ENCODE peak calls at places on chromosomes 1 and 21, in four cellular contexts. A is AG09319, E is thoracic aorta, N is uterus. V is an unnamed sample.

GRCh38 chr1:213041443-213041842 is 9.6 kb upstream of the RPS6KC1 start:
- DNase-seq in A (no peak), E (no peak), N (no peak), V (no peak)

GRCh38 chr1:23198373-23198772 is 18.9 kb downstream of the HTR1D start:
- DNase-seq in A (peak; percentile 84), E (no peak), N (no peak), V (no peak)

GRCh38 chr1:107575226-107575625 is 389.8 kb downstream of the VAV3 start:
- DNase-seq in A (no peak), E (no peak), N (no peak), V (no peak)

GRCh38 chr1:118998171-118998570 is 10.0 kb upstream of the TBX15 start:
- DNase-seq in A (no peak), E (no peak), N (no peak), V (no peak)

GRCh38 chr1:28718166-28718565 is 18.6 kb upstream of the YTHDF2 start:
- DNase-seq in A (no peak), E (no peak), N (no peak), V (no peak)

GRCh38 chr1:197659175-197659574 is 116.1 kb downstream of the DENND1B start:
- DNase-seq in A (no peak), E (no peak), N (no peak), V (no peak)

GRCh38 chr1:233010164-233010563 is 59.8 kb downstream of the NTPCR start:
- DNase-seq in A (no peak), E (no peak), N (no peak), V (no peak)

GRCh38 chr1:45097944-45098343 is 85.9 kb downstream of the UROD start:
- DNase-seq in A (no peak), E (no peak), N (no peak), V (no peak)

GRCh38 chr1:18805925-18806849 is 53.3 kb downstream of the TAS1R2 start:
- DNase-seq in A (no peak), E (no peak), N (no peak), V (no peak)

GRCh38 chr1:159653201-159653600 is 61.2 kb downstream of the CRP start:
- DNase-seq in A (no peak), E (no peak), N (no peak), V (no peak)

GRCh38 chr1:94801919-94802546 is 18.1 kb upstream of the SLC44A3 start:
- DNase-seq in A (peak; percentile 89), E (no peak), N (peak; percentile 47), V (peak; percentile 31)

GRCh38 chr1:213138892-213139291 is 87.9 kb downstream of the RPS6KC1 start:
- DNase-seq in A (no peak), E (no peak), N (no peak), V (no peak)

GRCh38 chr21:34129971-34130597 is 56.7 kb downstream of the MRPS6 start:
- DNase-seq in A (no peak), E (no peak), N (no peak), V (no peak)

GRCh38 chr1:232904566-232904965 is 45.8 kb upstream of the NTPCR start:
- DNase-seq in A (no peak), E (no peak), N (no peak), V (no peak)

GRCh38 chr1:236167578-236167977 is 25.2 kb downstream of the GPR137B start:
- DNase-seq in A (no peak), E (no peak), N (no peak), V (no peak)

GRCh38 chr1:41850029-41850428 is 68.7 kb downstream of the HIVEP3 start:
- DNase-seq in A (no peak), E (no peak), N (no peak), V (no peak)

GRCh38 chr1:234932506-234932905 is 196.1 kb downstream of the TOMM20 start:
- DNase-seq in A (no peak), E (no peak), N (no peak), V (peak; percentile 37)

GRCh38 chr1:199302554-199302953 is 663.7 kb downstream of the PTPRC start:
- DNase-seq in A (no peak), E (no peak), N (no peak), V (no peak)

GRCh38 chr1:69947837-69948236 is 257.5 kb downstream of the LRRC40 start:
- DNase-seq in A (no peak), E (no peak), N (no peak), V (no peak)

GRCh38 chr1:243851129-243851756 is 1.2 kb upstream of the AKT3 start:
- DNase-seq in A (no peak), E (peak; percentile 4), N (no peak), V (no peak)

GRCh38 chr1:43444827-43445225 is 8.9 kb downstream of the HYI start:
- DNase-seq in A (no peak), E (no peak), N (peak; percentile 9), V (no peak)

GRCh38 chr21:45867041-45867630 is 114.4 kb upstream of the COL6A1 start:
- DNase-seq in A (no peak), E (no peak), N (no peak), V (no peak)

GRCh38 chr1:185574139-185574835 is 159.9 kb upstream of the HMCN1 start:
- DNase-seq in A (no peak), E (no peak), N (no peak), V (no peak)

GRCh38 chr1:208834346-208835081 is 590.3 kb upstream of the PLXNA2 start:
- DNase-seq in A (no peak), E (no peak), N (no peak), V (no peak)

GRCh38 chr1:186476306-186477040 is 15.6 kb upstream of the PDC start:
- DNase-seq in A (no peak), E (no peak), N (no peak), V (no peak)

GRCh38 chr1:167651161-167651693 is 21.2 kb downstream of the RCSD1 start:
- DNase-seq in A (no peak), E (no peak), N (no peak), V (no peak)

GRCh38 chr1:17081439-17081838 is 27.6 kb upstream of the SDHB start:
- DNase-seq in A (no peak), E (no peak), N (no peak), V (no peak)

GRCh38 chr21:41045534-41046268 is 122.3 kb upstream of the BACE2 start:
- DNase-seq in A (no peak), E (no peak), N (no peak), V (no peak)

GRCh38 chr1:228463559-228464455 is 23.4 kb upstream of the RNF187 start:
- DNase-seq in A (no peak), E (no peak), N (no peak), V (no peak)
- TF ChIP-seq CTCF in A (no peak), E (no peak), N (no peak), V (no peak)

GRCh38 chr1:52637946-52638345 is 5.0 kb downstream of the SHISAL2A start:
- DNase-seq in A (no peak), E (no peak), N (no peak), V (peak; percentile 28)

GRCh38 chr1:52635321-52636089 is 2.5 kb downstream of the SHISAL2A start:
- DNase-seq in A (no peak), E (no peak), N (no peak), V (no peak)

GRCh38 chr1:52645261-52645660 is 12.3 kb downstream of the SHISAL2A start:
- DNase-seq in A (no peak), E (no peak), N (no peak), V (no peak)

GRCh38 chr1:52636701-52637695 is 4.0 kb downstream of the SHISAL2A start:
- DNase-seq in A (no peak), E (no peak), N (no peak), V (peak; percentile 67)

DNA sequence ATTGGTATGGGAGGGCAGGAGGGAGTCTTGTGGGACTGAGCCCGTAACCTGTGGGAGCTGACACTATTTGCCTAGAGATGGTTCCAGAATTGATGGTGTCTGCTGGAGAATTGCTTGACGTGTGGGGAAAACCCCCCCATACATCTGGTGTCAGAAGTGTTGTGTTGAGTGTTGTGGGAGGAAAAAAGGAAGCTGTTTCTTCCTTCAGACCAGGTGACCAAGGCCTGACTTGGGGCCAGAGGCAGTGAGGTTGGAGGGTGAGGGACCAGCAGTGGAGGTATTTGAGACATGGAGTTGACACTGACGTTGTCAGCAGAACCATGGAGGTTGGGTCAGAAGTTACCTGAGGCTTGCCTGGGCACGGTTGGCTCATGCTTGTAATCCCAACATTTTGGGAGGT is 8.3 kb downstream of the SHISAL2A start:
- DNase-seq in A (no peak), E (no peak), N (no peak), V (no peak)
- TF ChIP-seq CTCF in A (no peak), E (no peak), N (no peak), V (no peak)

DNA sequence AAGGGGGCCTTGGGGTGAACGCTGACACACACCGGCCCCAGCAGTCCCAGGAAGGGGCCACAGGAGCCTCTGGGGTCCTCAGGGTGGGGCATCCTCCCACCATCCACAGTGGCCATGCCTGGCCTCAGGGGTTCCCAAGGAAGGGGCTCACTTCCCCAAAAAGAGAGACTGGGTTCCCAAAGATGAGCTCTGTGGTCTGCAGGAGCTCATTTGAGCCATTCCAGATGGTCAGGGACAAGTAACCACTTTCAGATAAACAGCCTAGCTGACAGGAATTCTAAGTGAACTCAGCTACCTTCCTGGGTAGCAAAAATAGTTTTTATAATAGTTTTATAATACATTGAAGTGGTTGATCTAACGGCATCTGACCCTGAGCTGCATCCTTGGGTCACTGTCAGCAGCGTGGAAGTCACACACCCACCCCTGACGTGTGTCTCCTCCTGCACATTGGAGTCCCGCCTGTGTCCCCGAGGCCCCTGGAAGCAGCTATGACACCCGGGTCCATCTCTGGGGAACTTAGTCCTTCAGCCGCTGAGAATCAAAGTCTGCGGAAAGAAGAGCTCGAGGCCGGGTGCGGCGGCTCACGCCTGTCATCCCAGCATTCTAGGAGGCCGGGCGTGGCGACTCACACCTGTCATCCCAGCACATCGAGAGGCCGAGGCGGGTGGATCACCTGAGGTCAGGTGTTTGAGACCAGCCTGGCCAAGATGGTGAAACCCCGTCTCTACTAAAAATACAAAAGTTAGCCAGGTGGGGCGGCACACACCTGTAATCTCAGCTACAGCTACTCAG is 5.7 kb upstream of the TMEM240 start:
- DNase-seq in A (no peak), E (no peak), N (no peak), V (no peak)
- TF ChIP-seq CTCF in A (no peak), E (no peak), N (no peak), V (no peak)

DNA sequence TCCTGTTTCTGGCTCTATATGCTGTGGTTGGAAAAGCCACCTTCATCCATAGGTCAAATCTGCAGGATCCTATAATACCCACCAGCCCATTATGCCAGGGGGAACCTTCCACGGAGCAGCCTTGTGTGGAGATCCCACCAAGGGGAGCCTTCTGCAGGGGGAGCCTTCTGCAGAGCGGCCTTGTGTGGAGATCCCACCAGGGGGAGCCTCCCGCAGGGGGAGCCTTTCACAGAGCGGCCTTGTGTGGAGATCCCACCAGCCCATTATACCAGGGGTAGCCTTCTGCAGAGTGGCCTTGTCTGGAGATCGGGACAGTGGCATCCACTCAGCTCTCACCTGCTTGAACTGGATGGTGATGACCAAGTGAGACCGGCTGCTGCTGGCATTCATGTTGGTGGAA is 85.3 kb downstream of the SCCPDH start:
- DNase-seq in A (no peak), E (no peak), N (no peak), V (no peak)
- TF ChIP-seq CTCF in A (no peak), E (no peak), N (no peak), V (no peak)